ENCODE peak calls at places on chromosomes 13 and 19, in nine cellular contexts. One of them, this sample, is unnamed. For H3K27me3 and H3K36me3, the result is how much of the 10 kb centered on the place peaks cover.

GRCh38 chr13:48412881-48413351 is at the start of gene LPAR6:
- DNase-seq in ascending aorta: no peak
- DNase-seq in ovary: no peak
- DNase-seq in spleen: no peak
- DNase-seq in neural progenitor cell: peak
- DNase-seq in GM23248: peak
- DNase-seq in heart left ventricle: no peak
- DNase-seq in WERI-Rb-1: no peak
- DNase-seq in thoracic aorta: no peak
- DNase-seq in this sample: peak

GRCh38 chr19:45442927-45443461 is 19.3 kb upstream of the ERCC1 start:
- DNase-seq in spleen: peak
- DNase-seq in WERI-Rb-1: peak
- DNase-seq in ascending aorta: peak
- DNase-seq in ovary: peak
- DNase-seq in neural progenitor cell: peak
- DNase-seq in heart left ventricle: peak
- DNase-seq in GM23248: peak
- DNase-seq in thoracic aorta: no peak
- DNase-seq in this sample: peak

GRCh38 chr13:30033681-30034447 is 183.4 kb upstream of the UBL3 start:
- DNase-seq in thoracic aorta: no peak
- DNase-seq in ovary: no peak
- DNase-seq in WERI-Rb-1: no peak
- DNase-seq in spleen: no peak
- DNase-seq in heart left ventricle: no peak
- DNase-seq in neural progenitor cell: no peak
- DNase-seq in GM23248: peak
- DNase-seq in ascending aorta: no peak
- DNase-seq in this sample: no peak

GRCh38 chr19:46546194-46546896 is 50.7 kb upstream of the PNMA8B start:
- DNase-seq in WERI-Rb-1: peak
- DNase-seq in thoracic aorta: no peak
- DNase-seq in ovary: peak
- DNase-seq in ascending aorta: peak
- DNase-seq in spleen: peak
- DNase-seq in GM23248: peak
- DNase-seq in neural progenitor cell: peak
- DNase-seq in heart left ventricle: no peak
- DNase-seq in this sample: peak

GRCh38 chr19:11942843-11943108 is 17.9 kb downstream of the ZNF700 start:
- DNase-seq in spleen: no peak
- DNase-seq in GM23248: no peak
- DNase-seq in heart left ventricle: no peak
- DNase-seq in ovary: no peak
- DNase-seq in neural progenitor cell: no peak
- DNase-seq in ascending aorta: no peak
- DNase-seq in WERI-Rb-1: no peak
- DNase-seq in thoracic aorta: no peak
- DNase-seq in this sample: no peak

GRCh38 chr13:41177616-41178015 is 16.8 kb downstream of the KBTBD7 start:
- DNase-seq in WERI-Rb-1: no peak
- DNase-seq in spleen: no peak
- DNase-seq in ovary: no peak
- DNase-seq in heart left ventricle: no peak
- DNase-seq in ascending aorta: no peak
- DNase-seq in thoracic aorta: no peak
- DNase-seq in GM23248: peak
- DNase-seq in neural progenitor cell: no peak
- DNase-seq in this sample: no peak

GRCh38 chr19:45475537-45476348 is 7.9 kb downstream of the FOSB start:
- DNase-seq in spleen: no peak
- DNase-seq in ascending aorta: no peak
- DNase-seq in thoracic aorta: no peak
- DNase-seq in ovary: no peak
- DNase-seq in neural progenitor cell: no peak
- DNase-seq in WERI-Rb-1: no peak
- DNase-seq in heart left ventricle: no peak
- DNase-seq in GM23248: peak
- DNase-seq in this sample: no peak

GRCh38 chr13:113920606-113921306 is 53.1 kb downstream of the C13orf46 start:
- DNase-seq in ovary: no peak
- DNase-seq in heart left ventricle: no peak
- DNase-seq in neural progenitor cell: no peak
- DNase-seq in WERI-Rb-1: peak
- DNase-seq in GM23248: no peak
- DNase-seq in ascending aorta: peak
- DNase-seq in spleen: no peak
- DNase-seq in thoracic aorta: no peak
- DNase-seq in this sample: no peak

GRCh38 chr13:34044660-34045080 is 226.7 kb downstream of the RFC3 start:
- DNase-seq in ovary: no peak
- DNase-seq in ascending aorta: no peak
- DNase-seq in thoracic aorta: no peak
- DNase-seq in heart left ventricle: no peak
- DNase-seq in spleen: no peak
- DNase-seq in neural progenitor cell: no peak
- DNase-seq in WERI-Rb-1: no peak
- DNase-seq in GM23248: peak
- DNase-seq in this sample: no peak

GRCh38 chr19:5936308-5936980 is 22.4 kb downstream of the CAPS start:
- DNase-seq in WERI-Rb-1: no peak
- DNase-seq in heart left ventricle: no peak
- DNase-seq in ascending aorta: no peak
- DNase-seq in neural progenitor cell: no peak
- DNase-seq in ovary: no peak
- DNase-seq in GM23248: no peak
- DNase-seq in thoracic aorta: no peak
- DNase-seq in spleen: no peak
- DNase-seq in this sample: no peak

GRCh38 chr13:20393273-20394235 is 132.1 kb downstream of the CRYL1 start:
- DNase-seq in thoracic aorta: no peak
- DNase-seq in ovary: no peak
- DNase-seq in neural progenitor cell: no peak
- DNase-seq in spleen: no peak
- DNase-seq in WERI-Rb-1: no peak
- DNase-seq in GM23248: no peak
- DNase-seq in ascending aorta: no peak
- DNase-seq in heart left ventricle: no peak
- DNase-seq in this sample: no peak

GRCh38 chr13:53522034-53522433 is 493.4 kb downstream of the OLFM4 start:
- DNase-seq in ovary: no peak
- DNase-seq in WERI-Rb-1: no peak
- DNase-seq in neural progenitor cell: no peak
- DNase-seq in GM23248: no peak
- DNase-seq in heart left ventricle: no peak
- DNase-seq in thoracic aorta: no peak
- DNase-seq in spleen: no peak
- DNase-seq in ascending aorta: no peak
- DNase-seq in this sample: no peak

GRCh38 chr19:46487802-46488445 is 7.7 kb downstream of the PNMA8B start:
- DNase-seq in GM23248: peak
- DNase-seq in thoracic aorta: no peak
- DNase-seq in neural progenitor cell: peak
- DNase-seq in spleen: peak
- DNase-seq in ascending aorta: peak
- DNase-seq in WERI-Rb-1: peak
- DNase-seq in ovary: peak
- DNase-seq in heart left ventricle: peak
- DNase-seq in this sample: peak

GRCh38 chr19:1168877-1169791 is 4.9 kb downstream of the SBNO2 start:
- DNase-seq in ovary: peak
- DNase-seq in ascending aorta: no peak
- DNase-seq in thoracic aorta: no peak
- DNase-seq in GM23248: peak
- DNase-seq in spleen: peak
- DNase-seq in heart left ventricle: no peak
- DNase-seq in neural progenitor cell: no peak
- DNase-seq in WERI-Rb-1: no peak
- DNase-seq in this sample: peak

GRCh38 chr19:4571305-4571917 is 11.9 kb upstream of the SEMA6B start:
- DNase-seq in neural progenitor cell: no peak
- DNase-seq in ascending aorta: no peak
- DNase-seq in GM23248: no peak
- DNase-seq in WERI-Rb-1: no peak
- DNase-seq in thoracic aorta: no peak
- DNase-seq in heart left ventricle: no peak
- DNase-seq in spleen: no peak
- DNase-seq in ovary: no peak
- DNase-seq in this sample: no peak

GRCh38 chr19:50833802-50834167 is 411 bp upstream of the KLK15 start:
- DNase-seq in ovary: no peak
- DNase-seq in WERI-Rb-1: no peak
- DNase-seq in neural progenitor cell: no peak
- DNase-seq in ascending aorta: no peak
- DNase-seq in GM23248: no peak
- DNase-seq in heart left ventricle: no peak
- DNase-seq in spleen: no peak
- DNase-seq in thoracic aorta: no peak
- DNase-seq in this sample: no peak

GRCh38 chr13:29868581-29868980 is 18.2 kb upstream of the UBL3 start:
- DNase-seq in spleen: no peak
- DNase-seq in thoracic aorta: no peak
- DNase-seq in neural progenitor cell: no peak
- DNase-seq in heart left ventricle: no peak
- DNase-seq in ascending aorta: no peak
- DNase-seq in GM23248: no peak
- DNase-seq in ovary: no peak
- DNase-seq in WERI-Rb-1: no peak
- DNase-seq in this sample: no peak

GRCh38 chr19:49086296-49086695 is 1.0 kb downstream of the SNRNP70 start:
- DNase-seq in GM23248: no peak
- DNase-seq in spleen: no peak
- DNase-seq in WERI-Rb-1: no peak
- DNase-seq in thoracic aorta: no peak
- DNase-seq in ovary: no peak
- DNase-seq in ascending aorta: no peak
- DNase-seq in heart left ventricle: no peak
- DNase-seq in neural progenitor cell: no peak
- DNase-seq in this sample: no peak

GRCh38 chr13:97125810-97126738 is 96.1 kb upstream of the MBNL2 start:
- DNase-seq in spleen: no peak
- DNase-seq in neural progenitor cell: no peak
- DNase-seq in heart left ventricle: peak
- DNase-seq in GM23248: peak
- DNase-seq in ovary: peak
- DNase-seq in WERI-Rb-1: peak
- DNase-seq in thoracic aorta: no peak
- DNase-seq in ascending aorta: no peak
- DNase-seq in this sample: no peak

DNA sequence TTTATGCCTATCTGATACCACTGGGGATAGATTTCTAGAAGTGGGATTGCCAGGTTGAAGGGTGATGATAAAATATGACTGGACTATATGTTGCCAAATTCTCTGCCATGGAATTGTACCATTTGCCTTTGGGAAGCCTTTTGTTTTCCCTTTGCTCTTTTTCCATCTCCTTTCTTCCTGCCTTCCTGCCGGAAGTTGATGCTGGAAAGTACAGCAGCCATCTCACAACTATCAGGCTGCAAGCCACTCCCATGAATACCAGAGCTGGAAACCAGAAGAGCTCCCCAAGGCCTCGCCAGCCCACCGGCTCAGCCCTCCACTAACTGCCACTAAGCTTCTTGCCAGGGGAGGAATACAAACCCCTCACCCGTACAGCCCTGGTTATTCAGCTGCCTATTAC is 29.7 kb downstream of the ZIC5 start:
- DNase-seq in thoracic aorta: no peak
- DNase-seq in WERI-Rb-1: no peak
- DNase-seq in neural progenitor cell: no peak
- DNase-seq in GM23248: no peak
- DNase-seq in ovary: no peak
- DNase-seq in heart left ventricle: no peak
- DNase-seq in ascending aorta: no peak
- DNase-seq in spleen: no peak
- DNase-seq in this sample: no peak
- H3K4me3 ChIP-seq in thoracic aorta: no peak
- H3K4me3 ChIP-seq in WERI-Rb-1: no peak
- H3K4me3 ChIP-seq in neural progenitor cell: no peak
- H3K4me3 ChIP-seq in GM23248: no peak
- H3K4me3 ChIP-seq in ovary: no peak
- H3K4me3 ChIP-seq in heart left ventricle: no peak
- H3K4me3 ChIP-seq in ascending aorta: no peak
- H3K4me3 ChIP-seq in spleen: no peak
- H3K4me3 ChIP-seq in this sample: no peak

GRCh38 chr19:53103141-53103902 is at the start of gene ZNF160:
- DNase-seq in ascending aorta: peak
- DNase-seq in WERI-Rb-1: peak
- DNase-seq in neural progenitor cell: peak
- DNase-seq in spleen: peak
- DNase-seq in ovary: peak
- DNase-seq in thoracic aorta: peak
- DNase-seq in GM23248: peak
- DNase-seq in heart left ventricle: peak
- DNase-seq in this sample: peak
- H3K27me3 ChIP-seq in ascending aorta: under half
- H3K27me3 ChIP-seq in WERI-Rb-1: under half
- H3K27me3 ChIP-seq in neural progenitor cell: under half
- H3K27me3 ChIP-seq in spleen: under half
- H3K27me3 ChIP-seq in ovary: under half
- H3K27me3 ChIP-seq in thoracic aorta: under half
- H3K27me3 ChIP-seq in GM23248: under half
- H3K27me3 ChIP-seq in heart left ventricle: under half
- H3K27me3 ChIP-seq in this sample: under half

DNA sequence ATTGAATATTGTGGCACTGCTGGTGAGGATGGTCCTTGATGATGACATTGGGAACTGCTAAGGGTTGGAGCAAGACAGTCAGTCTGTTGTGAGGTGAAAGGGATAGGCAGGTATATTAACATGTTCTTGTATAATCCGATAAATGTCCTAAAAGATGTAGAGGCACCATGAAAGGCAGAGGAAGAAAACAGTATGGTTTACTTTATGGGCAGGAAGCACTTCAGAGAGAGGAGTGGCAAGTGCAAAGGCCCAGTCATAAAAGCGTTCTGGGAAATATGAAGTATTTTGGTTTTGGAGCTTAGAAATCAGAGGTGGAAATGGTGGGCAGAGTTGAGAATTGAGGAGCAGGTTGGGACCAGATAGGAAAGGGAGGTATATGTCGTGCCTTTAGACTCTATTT is 9.5 kb downstream of the NUP58 start:
- DNase-seq in GM23248: no peak
- DNase-seq in thoracic aorta: no peak
- DNase-seq in neural progenitor cell: no peak
- DNase-seq in ovary: no peak
- DNase-seq in spleen: no peak
- DNase-seq in WERI-Rb-1: no peak
- DNase-seq in heart left ventricle: no peak
- DNase-seq in ascending aorta: no peak
- DNase-seq in this sample: no peak
- H3K36me3 ChIP-seq in GM23248: half or more
- H3K36me3 ChIP-seq in thoracic aorta: under half
- H3K36me3 ChIP-seq in neural progenitor cell: under half
- H3K36me3 ChIP-seq in ovary: under half
- H3K36me3 ChIP-seq in spleen: half or more
- H3K36me3 ChIP-seq in WERI-Rb-1: half or more
- H3K36me3 ChIP-seq in heart left ventricle: half or more
- H3K36me3 ChIP-seq in ascending aorta: under half
- H3K36me3 ChIP-seq in this sample: under half

DNA sequence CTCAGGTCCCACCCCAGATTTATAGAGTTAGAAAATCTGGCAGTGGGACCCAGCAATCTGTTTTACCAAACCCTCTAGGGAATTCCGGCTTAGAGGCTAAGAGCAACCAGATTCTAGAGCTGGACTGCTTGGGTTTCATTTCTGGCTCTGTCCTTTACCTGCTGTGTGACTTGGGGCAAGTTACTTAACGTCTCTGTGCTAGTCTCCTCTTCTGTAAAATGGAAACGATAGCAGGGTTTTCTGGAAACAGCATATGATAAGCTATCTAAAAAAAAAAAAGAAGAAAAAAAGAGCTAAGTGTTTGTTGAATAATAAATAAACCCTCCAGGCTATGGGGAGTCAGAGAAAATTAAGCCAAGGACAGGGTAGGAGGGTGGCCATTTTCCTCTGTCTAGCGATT is 11.6 kb upstream of the CACNG7 start:
- DNase-seq in WERI-Rb-1: no peak
- DNase-seq in heart left ventricle: no peak
- DNase-seq in spleen: no peak
- DNase-seq in neural progenitor cell: no peak
- DNase-seq in thoracic aorta: no peak
- DNase-seq in GM23248: no peak
- DNase-seq in ovary: no peak
- DNase-seq in ascending aorta: no peak
- DNase-seq in this sample: no peak
- H3K4me3 ChIP-seq in WERI-Rb-1: no peak
- H3K4me3 ChIP-seq in heart left ventricle: no peak
- H3K4me3 ChIP-seq in spleen: no peak
- H3K4me3 ChIP-seq in neural progenitor cell: no peak
- H3K4me3 ChIP-seq in thoracic aorta: no peak
- H3K4me3 ChIP-seq in GM23248: no peak
- H3K4me3 ChIP-seq in ovary: no peak
- H3K4me3 ChIP-seq in ascending aorta: no peak
- H3K4me3 ChIP-seq in this sample: peak

This sample was measured in H7.